ENCODE peak calls at places on chromosomes 4 and X, in four cellular contexts. C is foreskin fibroblast, W is NCI-H1105, J is cardiac muscle cell. K is an unnamed sample.

GRCh38 chr4:98027827-98028226 is 115.4 kb downstream of the STPG2 start:
- DNase-seq in C (no peak), W (no peak), J (peak; percentile 23), K (no peak)

GRCh38 chr4:16573744-16574143 is 324.7 kb downstream of the LDB2 start:
- DNase-seq in C (peak; percentile 21), W (no peak), J (no peak), K (peak; percentile 35)

GRCh38 chr4:128835498-128836222 is 26.2 kb downstream of the JADE1 start:
- DNase-seq in C (no peak), W (no peak), J (no peak), K (no peak)

GRCh38 chr4:143025111-143025704 is 159.5 kb upstream of the USP38 start:
- DNase-seq in C (peak; percentile 20), W (no peak), J (peak; percentile 10), K (peak; percentile 20)

GRCh38 chr4:161320377-161320776 is 843.4 kb downstream of the FSTL5 start:
- DNase-seq in C (no peak), W (no peak), J (peak; percentile 57), K (no peak)

GRCh38 chr4:141153751-141154510 is 20.7 kb upstream of the RNF150 start:
- DNase-seq in C (no peak), W (no peak), J (peak; percentile 52), K (no peak)

GRCh38 chr4:61182915-61183314 is 17.2 kb upstream of the ADGRL3 start:
- DNase-seq in C (no peak), W (no peak), J (no peak), K (no peak)

GRCh38 chr4:113603926-113604325 is 157.6 kb downstream of the CAMK2D start:
- DNase-seq in C (no peak), W (no peak), J (no peak), K (no peak)

GRCh38 chr4:185247151-185247550 is 37.8 kb downstream of the SNX25 start:
- DNase-seq in C (no peak), W (no peak), J (no peak), K (no peak)

GRCh38 chr4:176288020-176288419 is 19.0 kb upstream of the ASB5 start:
- DNase-seq in C (no peak), W (no peak), J (no peak), K (no peak)

GRCh38 chrX:3651272-3651671 is 62.2 kb downstream of the PRKX start:
- DNase-seq in C (peak; percentile 13), W (no peak), J (peak; percentile 11), K (no peak)

GRCh38 chr4:55021214-55021613 is 104.2 kb downstream of the KDR start:
- DNase-seq in C (no peak), W (no peak), J (no peak), K (no peak)

GRCh38 chr4:41258783-41259182 is 2.1 kb downstream of the UCHL1 start:
- DNase-seq in C (peak; percentile 57), W (no peak), J (peak; percentile 39), K (peak; percentile 62)

GRCh38 chrX:153449306-153450113 is 3.7 kb upstream of the TREX2 start:
- DNase-seq in C (no peak), W (no peak), J (no peak), K (no peak)

GRCh38 chr4:100986360-100986868 is 360.9 kb downstream of the PPP3CA start:
- DNase-seq in C (no peak), W (no peak), J (peak; percentile 51), K (no peak)

GRCh38 chrX:150848914-150849365 is 49.5 kb downstream of the CD99L2 start:
- DNase-seq in C (no peak), W (peak; percentile 34), J (no peak), K (peak; percentile 28)

GRCh38 chr4:187922274-187922673 is 73.3 kb upstream of the ZFP42 start:
- DNase-seq in C (no peak), W (no peak), J (no peak), K (no peak)

GRCh38 chr4:8185280-8185679 is 13.8 kb upstream of the SH3TC1 start:
- DNase-seq in C (peak; percentile 73), W (no peak), J (no peak), K (peak; percentile 80)

GRCh38 chrX:31006027-31006426 is 65.8 kb downstream of the FTHL17 start:
- DNase-seq in C (no peak), W (no peak), J (no peak), K (no peak)

GRCh38 chr4:104818579-104818978 is 323.9 kb upstream of the CXXC4 start:
- DNase-seq in C (no peak), W (no peak), J (no peak), K (no peak)

GRCh38 chr4:86014599-86014998 is 345.3 kb downstream of the MAPK10 start:
- DNase-seq in C (no peak), W (no peak), J (peak; percentile 3), K (no peak)

GRCh38 chrX:38151426-38151825 is 69.2 kb downstream of the SRPX start:
- DNase-seq in C (no peak), W (no peak), J (no peak), K (peak; percentile 13)

GRCh38 chr4:139902328-139903217 is 237.0 kb downstream of the MGST2 start:
- DNase-seq in C (peak; percentile 27), W (no peak), J (no peak), K (no peak)

GRCh38 chr4:5370286-5370685 is 319.0 kb downstream of the STK32B start:
- DNase-seq in C (no peak), W (no peak), J (no peak), K (no peak)

GRCh38 chr4:141215030-141215429 is 5.7 kb upstream of the ZNF330 start:
- DNase-seq in C (peak; percentile 4), W (no peak), J (peak; percentile 40), K (no peak)

GRCh38 chr4:41366911-41367517 is 110.3 kb downstream of the UCHL1 start:
- DNase-seq in C (no peak), W (no peak), J (no peak), K (no peak)

GRCh38 chr4:93710101-93710846 is 118.3 kb upstream of the ATOH1 start:
- DNase-seq in C (no peak), W (no peak), J (peak; percentile 67), K (no peak)

GRCh38 chr4:8558080-8558960 is 21.9 kb upstream of the GPR78 start:
- DNase-seq in C (no peak), W (no peak), J (no peak), K (no peak)

GRCh38 chr4:24210332-24210902 is 320.6 kb upstream of the PPARGC1A start:
- DNase-seq in C (peak; percentile 98), W (no peak), J (no peak), K (peak; percentile 92)

GRCh38 chr4:180947421-180947820 is 1295.8 kb upstream of the TENM3 start:
- DNase-seq in C (no peak), W (no peak), J (no peak), K (peak; percentile 34)

GRCh38 chrX:104618106-104618895 is 52.3 kb downstream of the IL1RAPL2 start:
- DNase-seq in C (no peak), W (no peak), J (no peak), K (no peak)

GRCh38 chrX:18887821-18888205 is 96.1 kb downstream of the PHKA2 start:
- DNase-seq in C (no peak), W (no peak), J (no peak), K (no peak)

GRCh38 chrX:72127332-72127731 is 4.4 kb downstream of the RTL5 start:
- DNase-seq in C (no peak), W (no peak), J (no peak), K (no peak)

GRCh38 chrX:25810202-25810601 is 327.9 kb upstream of the MAGEB18 start:
- DNase-seq in C (no peak), W (no peak), J (no peak), K (no peak)

GRCh38 chr4:139740531-139741041 is 75.0 kb downstream of the MGST2 start:
- DNase-seq in C (peak; percentile 75), W (peak; percentile 32), J (no peak), K (peak; percentile 82)

K was measured in AG09309.